ENCODE peak calls at places on chromosomes 12 and 14, in six cellular contexts. S, W, X, Z, D and B are unnamed samples.

GRCh38 chr14:79613625-79614024 is 597.7 kb downstream of the DIO2 start:
- DNase-seq in Z (no peak), S (no peak), D (no peak), X (no peak), W (no peak), B (no peak)

GRCh38 chr14:64726585-64726890 is 22.3 kb downstream of the PLEKHG3 start:
- DNase-seq in X (peak; percentile 66), S (peak; percentile 52), D (no peak), Z (no peak), W (no peak), B (no peak)

GRCh38 chr12:10664499-10664898 is 9.4 kb downstream of the STYK1 start:
- DNase-seq in D (no peak), W (no peak), X (no peak), Z (no peak), S (no peak), B (no peak)

GRCh38 chr14:65169351-65169750 is 67.0 kb upstream of the MAX start:
- DNase-seq in D (peak; percentile 91), X (no peak), W (no peak), Z (no peak), S (no peak), B (no peak)

GRCh38 chr12:13339091-13339490 is 142.6 kb downstream of the EMP1 start:
- DNase-seq in S (no peak), X (no peak), D (no peak), Z (no peak), W (no peak), B (no peak)

GRCh38 chr12:14827043-14827442 is 13.1 kb upstream of the SMCO3 start:
- DNase-seq in X (no peak), D (no peak), W (no peak), Z (no peak), S (no peak), B (no peak)

GRCh38 chr14:44404599-44405349 is 102.3 kb downstream of the FSCB start:
- DNase-seq in Z (no peak), W (no peak), S (no peak), X (no peak), D (no peak), B (no peak)

GRCh38 chr14:58353516-58354299 is 42.0 kb upstream of the TOMM20L start:
- DNase-seq in W (no peak), X (no peak), Z (no peak), S (no peak), D (no peak), B (no peak)

GRCh38 chr14:100761481-100761880 is 34.8 kb downstream of the DLK1 start:
- DNase-seq in Z (no peak), D (no peak), W (no peak), X (peak; percentile 40), S (peak; percentile 24), B (peak; percentile 62)

GRCh38 chr14:63730659-63731058 is 2.8 kb upstream of the SGPP1 start:
- DNase-seq in W (no peak), Z (no peak), X (no peak), D (no peak), S (no peak), B (no peak)

GRCh38 chr14:89027097-89027740 is 202.8 kb downstream of the TTC8 start:
- DNase-seq in D (no peak), X (peak; percentile 13), S (peak; percentile 28), W (peak; percentile 83), Z (no peak), B (no peak)

GRCh38 chr14:80152166-80152565 is 59.1 kb downstream of the DIO2 start:
- DNase-seq in D (no peak), Z (no peak), S (no peak), X (no peak), W (no peak), B (no peak)

GRCh38 chr12:76866146-76866545 is 12.7 kb downstream of the CSRP2 start:
- DNase-seq in X (no peak), W (no peak), Z (no peak), D (no peak), S (no peak), B (no peak)

GRCh38 chr14:44759263-44759662 is 202.5 kb downstream of the KLHL28 start:
- DNase-seq in X (no peak), S (no peak), Z (no peak), W (no peak), D (no peak), B (no peak)

GRCh38 chr14:59060841-59061240 is 127.6 kb upstream of the DAAM1 start:
- DNase-seq in D (no peak), W (no peak), S (no peak), Z (no peak), X (no peak), B (no peak)

GRCh38 chr14:25150934-25151790 is 101.2 kb upstream of the STXBP6 start:
- DNase-seq in W (peak; percentile 31), X (peak; percentile 6), Z (peak; percentile 26), D (peak; percentile 1), S (peak; percentile 54), B (peak; percentile 15)

GRCh38 chr12:113854385-113855136 is 111.6 kb downstream of the RBM19 start:
- DNase-seq in Z (no peak), D (no peak), X (no peak), W (peak; percentile 57), S (no peak), B (no peak)

GRCh38 chr14:99702115-99702514 is 18.0 kb downstream of the CYP46A1 start:
- DNase-seq in D (no peak), X (no peak), S (no peak), Z (no peak), W (no peak), B (no peak)

GRCh38 chr14:69291891-69292586 is 32.1 kb downstream of the GALNT16 start:
- DNase-seq in W (no peak), D (no peak), X (no peak), Z (no peak), S (no peak), B (no peak)

GRCh38 chr14:22520235-22520634 is 68.8 kb downstream of the DAD1 start:
- DNase-seq in S (no peak), X (no peak), Z (no peak), W (peak; percentile 10), D (no peak), B (no peak)

GRCh38 chr12:9813821-9814798 is 13.2 kb upstream of the KLRF1 start:
- DNase-seq in S (peak; percentile 66), Z (no peak), W (peak; percentile 48), X (peak; percentile 13), D (peak; percentile 23), B (no peak)

GRCh38 chr14:75232597-75232996 is 46.0 kb upstream of the FOS start:
- DNase-seq in W (no peak), X (no peak), Z (no peak), S (no peak), D (no peak), B (no peak)

GRCh38 chr12:67271976-67272375 is 2.8 kb downstream of the CAND1 start:
- DNase-seq in S (no peak), Z (no peak), W (no peak), X (no peak), D (no peak), B (no peak)

GRCh38 chr12:85007836-85008235 is 28.2 kb downstream of the TSPAN19 start:
- DNase-seq in W (no peak), D (no peak), X (no peak), S (peak; percentile 13), Z (no peak), B (no peak)

GRCh38 chr12:22409071-22409951 is 74.8 kb upstream of the ST8SIA1 start:
- DNase-seq in D (peak; percentile 61), Z (no peak), W (no peak), S (no peak), X (no peak), B (no peak)

GRCh38 chr14:38404616-38405015 is 148.7 kb upstream of the CLEC14A start:
- DNase-seq in S (no peak), D (no peak), W (no peak), X (no peak), Z (no peak), B (no peak)

GRCh38 chr12:25054076-25054782 is 105.3 kb upstream of the BCAT1 start:
- DNase-seq in Z (no peak), W (no peak), D (no peak), X (no peak), S (peak; percentile 6), B (no peak)

GRCh38 chr14:91420686-91421085 is 3.1 kb upstream of the CCDC88C start:
- DNase-seq in Z (no peak), S (no peak), X (no peak), D (no peak), W (no peak), B (no peak)

GRCh38 chr14:30596972-30597371 is 25.1 kb upstream of the SCFD1 start:
- DNase-seq in W (no peak), D (no peak), S (no peak), X (no peak), Z (no peak), B (no peak)

GRCh38 chr14:91870890-91871289 is 3.6 kb upstream of the TC2N start:
- DNase-seq in Z (no peak), W (no peak), S (no peak), X (no peak), D (no peak), B (no peak)

GRCh38 chr12:57619434-57620244 is 8.4 kb downstream of the ARHGEF25 start:
- DNase-seq in D (no peak), X (no peak), S (no peak), Z (no peak), W (no peak), B (no peak)
- TF ChIP-seq REST in D (no peak), X (no peak), S (no peak), Z (no peak), W (no peak), B (no peak)

DNA sequence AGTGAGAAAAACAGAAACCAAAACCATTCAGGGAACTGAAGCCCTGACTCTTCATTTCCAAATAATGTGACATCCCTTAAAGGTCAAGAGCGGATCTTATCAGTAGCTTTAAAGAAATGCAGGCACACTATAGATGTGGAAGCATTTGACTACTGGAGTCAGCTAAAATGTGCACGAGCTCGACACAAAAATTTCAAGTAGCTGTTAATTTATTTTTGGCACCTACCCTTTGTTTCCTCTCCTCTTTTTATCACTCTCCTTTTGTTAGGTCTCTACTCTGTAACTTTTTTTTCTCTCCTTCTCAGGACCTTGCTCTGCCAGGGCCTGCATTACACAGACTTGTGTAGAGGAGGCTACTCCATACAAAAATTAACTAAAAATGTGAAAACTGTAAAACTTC is 58.3 kb downstream of the FGD6 start:
- DNase-seq in X (no peak), W (no peak), D (no peak), Z (no peak), S (no peak), B (no peak)
- TF ChIP-seq REST in X (no peak), W (no peak), D (no peak), Z (no peak), S (no peak), B (no peak)

DNA sequence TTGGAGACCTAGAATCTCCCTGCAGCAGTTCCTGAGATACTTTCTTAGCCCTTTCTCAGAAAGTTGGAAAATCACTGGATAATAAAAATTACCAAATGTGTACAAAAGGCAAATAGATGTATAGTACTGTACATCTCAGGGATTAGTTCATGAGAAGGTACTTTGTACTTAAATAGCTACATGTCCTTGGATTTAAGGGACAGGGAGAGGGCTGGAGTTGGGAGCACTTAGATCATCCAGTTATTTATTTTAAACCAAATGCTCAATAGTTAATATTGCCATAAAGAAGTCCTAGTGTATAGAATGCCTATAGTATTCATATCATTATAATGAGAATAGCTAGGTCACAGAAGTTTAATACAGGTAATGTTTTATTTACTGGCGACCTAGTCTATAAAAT is 13.4 kb downstream of the CDKN3 start:
- DNase-seq in S (no peak), Z (no peak), W (no peak), D (no peak), X (no peak), B (no peak)
- TF ChIP-seq REST in S (no peak), Z (no peak), W (no peak), D (no peak), X (no peak), B (no peak)

GRCh38 chr12:131675126-131676080 is 35.5 kb upstream of the SFSWAP start:
- DNase-seq in S (no peak), Z (no peak), W (no peak), D (no peak), X (no peak), B (no peak)
- TF ChIP-seq REST in S (no peak), Z (no peak), W (no peak), D (no peak), X (no peak), B (no peak)